ENCODE peak calls at places on chromosomes 1 and 21, in seven cellular contexts. M, K, I, B, W, Z and R are unnamed samples.

GRCh38 chr1:223329252-223329651 is 34.7 kb downstream of the SUSD4 start:
- DNase-seq in I (no peak), M (no peak), K (no peak), Z (no peak), B (no peak), W (no peak), R (no peak)

GRCh38 chr21:42097860-42098259 is 26.7 kb downstream of the UMODL1 start:
- DNase-seq in Z (peak; percentile 100), I (peak; percentile 98), B (peak; percentile 99), K (peak; percentile 49), W (no peak), M (no peak), R (peak; percentile 79)

GRCh38 chr1:48917901-48918603 is 141.4 kb upstream of the BEND5 start:
- DNase-seq in K (no peak), Z (no peak), B (peak; percentile 7), W (no peak), M (no peak), I (no peak), R (no peak)

GRCh38 chr1:64757213-64757612 is 12.3 kb downstream of the RAVER2 start:
- DNase-seq in I (no peak), K (no peak), B (no peak), Z (no peak), M (no peak), W (no peak), R (no peak)

GRCh38 chr21:41777934-41778815 is 11.3 kb upstream of the RIPK4 start:
- DNase-seq in M (peak; percentile 16), Z (peak; percentile 75), W (peak; percentile 82), I (peak; percentile 80), K (no peak), B (peak; percentile 97), R (peak; percentile 90)

GRCh38 chr1:184044603-184045376 is 6.7 kb upstream of the TSEN15 start:
- DNase-seq in W (no peak), B (no peak), I (no peak), Z (no peak), K (no peak), M (no peak), R (no peak)

GRCh38 chr21:39527664-39528381 is 76.1 kb downstream of the SH3BGR start:
- DNase-seq in M (no peak), K (no peak), W (no peak), I (no peak), B (no peak), Z (no peak), R (peak; percentile 40)

GRCh38 chr1:64010316-64010715 is 193.1 kb upstream of the UBE2U start:
- DNase-seq in K (no peak), I (no peak), Z (no peak), W (no peak), M (no peak), B (no peak), R (no peak)

GRCh38 chr1:1431845-1432565 is 3.5 kb upstream of the VWA1 start:
- DNase-seq in I (no peak), M (no peak), Z (peak; percentile 82), W (no peak), K (no peak), B (no peak), R (no peak)

GRCh38 chr1:75520862-75521261 is 90.1 kb downstream of the SLC44A5 start:
- DNase-seq in Z (no peak), M (no peak), W (no peak), B (no peak), I (no peak), K (no peak), R (no peak)

GRCh38 chr1:6316240-6317100 is 55.6 kb upstream of the GPR153 start:
- DNase-seq in W (no peak), M (no peak), B (no peak), Z (peak; percentile 9), I (no peak), K (no peak), R (no peak)

GRCh38 chr1:30759718-30760281 is 2.2 kb upstream of the LAPTM5 start:
- DNase-seq in I (no peak), Z (no peak), B (peak; percentile 29), M (no peak), K (no peak), W (no peak), R (no peak)

GRCh38 chr1:27298632-27299384 is 23.2 kb upstream of the TMEM222 start:
- DNase-seq in Z (no peak), B (peak; percentile 17), K (no peak), I (no peak), M (no peak), W (no peak), R (no peak)

GRCh38 chr1:111864862-111865261 is 109.2 kb downstream of the DDX20 start:
- DNase-seq in M (no peak), W (no peak), Z (no peak), B (peak; percentile 5), K (no peak), I (no peak), R (no peak)

GRCh38 chr1:25754421-25755195 is 45.4 kb upstream of the SELENON start:
- DNase-seq in W (no peak), I (no peak), K (no peak), B (no peak), M (no peak), Z (no peak), R (peak; percentile 46)

GRCh38 chr21:35375115-35375514 is 326.0 kb upstream of the RUNX1 start:
- DNase-seq in I (peak; percentile 96), W (no peak), Z (peak; percentile 68), K (no peak), M (no peak), B (peak; percentile 82), R (no peak)

GRCh38 chr1:7010534-7011200 is 225.4 kb downstream of the CAMTA1 start:
- DNase-seq in I (no peak), M (no peak), K (no peak), B (no peak), W (no peak), Z (no peak), R (no peak)

GRCh38 chr21:33949516-33950424 is 34.2 kb upstream of the ATP5PO start:
- DNase-seq in B (no peak), K (no peak), M (no peak), I (no peak), W (no peak), Z (no peak), R (no peak)

GRCh38 chr1:11376981-11377583 is 101.9 kb upstream of the DISP3 start:
- DNase-seq in K (no peak), M (no peak), I (no peak), B (no peak), Z (no peak), W (no peak), R (no peak)

GRCh38 chr1:17878837-17879236 is 123.7 kb downstream of the ACTL8 start:
- DNase-seq in Z (peak; percentile 68), W (no peak), M (no peak), B (peak; percentile 94), K (no peak), I (peak; percentile 82), R (no peak)

GRCh38 chr21:15421521-15421920 is 308.3 kb upstream of the USP25 start:
- DNase-seq in I (no peak), Z (no peak), K (no peak), M (no peak), W (no peak), B (peak; percentile 43), R (no peak)

GRCh38 chr21:45796003-45796402 is 152.5 kb downstream of the PCBP3 start:
- DNase-seq in K (no peak), Z (no peak), W (no peak), I (no peak), M (no peak), B (no peak), R (no peak)

GRCh38 chr1:93177991-93178390 is 2.2 kb downstream of the TMED5 start:
- DNase-seq in I (peak; percentile 4), M (no peak), K (no peak), B (peak; percentile 62), Z (peak; percentile 55), W (no peak), R (no peak)

GRCh38 chr1:218339267-218339831 is 5.8 kb upstream of the TGFB2 start:
- DNase-seq in M (no peak), K (no peak), W (no peak), Z (peak; percentile 53), B (peak; percentile 50), I (peak; percentile 25), R (no peak)

GRCh38 chr1:241972703-241973375 is 15.3 kb downstream of the BECN2 start:
- DNase-seq in M (no peak), B (peak; percentile 92), W (peak; percentile 77), I (no peak), Z (peak; percentile 21), K (no peak), R (no peak)